ENCODE peak calls at places on chromosome 22, in eight cellular contexts. J, I, A, Q, R, E, V and Y are unnamed samples.

GRCh38 chr22:49565516-49565855 is 262.2 kb downstream of the BRD1 start:
- DNase-seq in J (no peak), I (peak), A (no peak), Q (no peak), R (no peak), E (no peak), V (no peak), Y (no peak)

GRCh38 chr22:16933274-16933923 is 74.6 kb downstream of the GAB4 start:
- DNase-seq in J (no peak), I (no peak), A (no peak), Q (no peak), R (no peak), E (no peak), V (no peak), Y (no peak)

GRCh38 chr22:16989915-16990314 is 18.1 kb downstream of the GAB4 start:
- DNase-seq in J (no peak), I (no peak), A (no peak), Q (no peak), R (no peak), E (no peak), V (no peak), Y (no peak)

GRCh38 chr22:46961591-46962290 is 199.3 kb downstream of the TBC1D22A start:
- DNase-seq in J (no peak), I (no peak), A (no peak), Q (no peak), R (no peak), E (no peak), V (no peak), Y (no peak)

GRCh38 chr22:33476206-33476605 is 418.0 kb upstream of the SYN3 start:
- DNase-seq in J (no peak), I (no peak), A (no peak), Q (no peak), R (no peak), E (no peak), V (no peak), Y (no peak)

GRCh38 chr22:39132281-39132680 is 20.2 kb downstream of the CBX7 start:
- DNase-seq in J (no peak), I (peak), A (no peak), Q (no peak), R (no peak), E (peak), V (no peak), Y (no peak)

GRCh38 chr22:25357606-25358420 is 138.4 kb downstream of the CRYBB2 start:
- DNase-seq in J (no peak), I (no peak), A (no peak), Q (no peak), R (no peak), E (peak), V (no peak), Y (no peak)

GRCh38 chr22:46953968-46954755 is 191.7 kb downstream of the TBC1D22A start:
- DNase-seq in J (no peak), I (peak), A (no peak), Q (no peak), R (no peak), E (peak), V (no peak), Y (peak)

GRCh38 chr22:23282089-23282501 is 101.8 kb downstream of the BCR start:
- DNase-seq in J (peak), I (no peak), A (peak), Q (peak), R (no peak), E (peak), V (peak), Y (no peak)

GRCh38 chr22:46815896-46816721 is 53.7 kb downstream of the TBC1D22A start:
- DNase-seq in J (peak), I (peak), A (peak), Q (no peak), R (no peak), E (peak), V (peak), Y (no peak)

GRCh38 chr22:39343259-39344045 is 6.3 kb upstream of the SYNGR1 start:
- DNase-seq in J (peak), I (peak), A (peak), Q (peak), R (peak), E (peak), V (peak), Y (no peak)

GRCh38 chr22:19419464-19420178 is 11.9 kb downstream of the HIRA start:
- DNase-seq in J (no peak), I (peak), A (no peak), Q (no peak), R (no peak), E (no peak), V (no peak), Y (no peak)

GRCh38 chr22:34943830-34944229 is 122.1 kb upstream of the ISX start:
- DNase-seq in J (no peak), I (no peak), A (no peak), Q (no peak), R (no peak), E (no peak), V (no peak), Y (no peak)

GRCh38 chr22:17575681-17576080 is 12.4 kb downstream of the SLC25A18 start:
- DNase-seq in J (peak), I (no peak), A (no peak), Q (no peak), R (no peak), E (no peak), V (no peak), Y (no peak)

GRCh38 chr22:41557401-41558240 is 3.2 kb upstream of the CSDC2 start:
- DNase-seq in J (peak), I (peak), A (peak), Q (no peak), R (no peak), E (peak), V (peak), Y (peak)
- H3K4me3 ChIP-seq in J (no peak), I (no peak), A (no peak), Q (no peak), R (no peak), E (no peak), V (no peak), Y (no peak)

DNA sequence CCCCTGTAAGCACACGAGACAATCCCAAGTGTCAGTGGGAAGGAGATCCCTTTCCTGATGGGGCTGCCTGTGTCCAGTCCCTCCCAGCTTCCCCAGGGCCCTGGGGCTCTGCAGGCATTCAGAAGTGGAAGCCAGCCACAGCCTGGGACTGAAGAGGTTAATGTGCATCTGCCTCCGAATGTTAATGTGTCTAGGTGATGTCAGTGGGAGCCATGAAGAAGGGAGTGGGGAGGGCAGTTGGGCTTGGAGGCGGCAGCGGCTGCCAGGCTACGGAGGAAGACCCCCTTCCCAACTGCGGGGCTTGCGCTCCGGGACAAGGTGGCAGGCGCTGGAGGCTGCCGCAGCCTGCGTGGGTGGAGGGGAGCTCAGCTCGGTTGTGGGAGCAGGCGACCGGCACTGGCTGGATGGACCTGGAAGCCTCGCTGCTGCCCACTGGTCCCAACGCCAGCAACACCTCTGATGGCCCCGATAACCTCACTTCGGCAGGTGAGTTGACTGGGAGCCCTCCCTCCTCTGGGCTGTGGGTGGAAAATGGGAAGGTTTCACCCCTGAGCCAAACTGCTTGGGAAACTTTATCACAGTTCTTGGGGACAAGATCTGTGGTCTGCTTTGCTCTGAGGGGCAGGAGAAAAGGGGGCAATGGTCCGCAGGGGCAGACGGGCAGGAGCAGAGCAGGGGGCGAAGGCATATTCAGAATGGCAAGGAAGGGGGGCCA is at the start of gene MCHR1:
- DNase-seq in J (no peak), I (peak), A (peak), Q (no peak), R (no peak), E (no peak), V (no peak), Y (no peak)
- H3K4me3 ChIP-seq in J (peak), I (peak), A (peak), Q (no peak), R (no peak), E (no peak), V (no peak), Y (peak)

GRCh38 chr22:37893583-37893983 is 12.5 kb upstream of the MICALL1 start:
- DNase-seq in J (no peak), I (peak), A (no peak), Q (no peak), R (no peak), E (no peak), V (no peak), Y (no peak)
- H3K4me3 ChIP-seq in J (no peak), I (no peak), A (no peak), Q (no peak), R (no peak), E (no peak), V (no peak), Y (no peak)

DNA sequence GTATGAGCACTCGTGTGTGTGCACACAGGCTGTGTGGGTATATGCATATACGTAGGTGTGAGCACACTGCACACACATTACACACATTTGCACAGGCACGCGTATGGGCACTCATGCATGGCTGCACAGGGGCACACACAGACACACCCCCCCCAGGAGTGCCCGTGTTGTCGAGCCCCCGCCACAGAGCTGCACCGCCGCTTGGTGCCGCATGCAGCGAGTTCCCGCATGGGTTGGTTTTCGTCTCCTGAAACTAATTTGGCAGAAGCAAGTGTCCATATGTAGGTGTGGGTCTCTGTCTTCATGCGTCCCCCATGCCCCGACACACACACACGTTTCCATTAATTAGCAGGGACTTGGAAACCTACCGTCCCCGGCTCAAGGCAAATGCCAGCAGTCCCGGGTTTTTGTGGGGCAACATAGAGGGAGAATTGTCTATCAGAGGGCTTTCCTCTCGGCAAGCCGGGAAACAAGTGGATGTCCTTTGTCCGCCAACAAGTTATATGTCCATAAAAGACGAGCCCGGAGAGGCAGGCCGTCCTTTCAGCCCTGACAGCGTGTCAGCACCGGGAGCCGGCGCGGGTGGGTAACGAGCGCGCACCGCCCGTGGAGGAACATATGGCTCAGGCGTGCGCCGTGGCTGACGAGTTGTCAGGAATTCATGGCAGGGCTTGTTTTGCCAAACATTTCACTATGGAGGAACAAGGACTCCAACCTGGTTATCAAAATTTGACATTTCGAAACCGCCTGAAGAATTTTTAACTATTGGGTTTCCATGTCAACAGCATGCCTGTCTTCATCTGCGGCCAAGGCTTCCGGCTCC is 1291.6 kb downstream of the BRD1 start:
- DNase-seq in J (peak), I (no peak), A (peak), Q (no peak), R (no peak), E (no peak), V (no peak), Y (no peak)
- H3K4me3 ChIP-seq in J (no peak), I (no peak), A (no peak), Q (no peak), R (no peak), E (no peak), V (no peak), Y (no peak)

GRCh38 chr22:43345761-43346261 is 2.6 kb upstream of the SCUBE1 start:
- DNase-seq in J (no peak), I (peak), A (no peak), Q (no peak), R (no peak), E (peak), V (no peak), Y (no peak)

GRCh38 chr22:43345356-43345755 is 2.2 kb upstream of the SCUBE1 start:
- DNase-seq in J (no peak), I (no peak), A (no peak), Q (no peak), R (no peak), E (peak), V (no peak), Y (no peak)

GRCh38 chr22:43341565-43341964 is 1.6 kb downstream of the SCUBE1 start:
- DNase-seq in J (no peak), I (peak), A (no peak), Q (no peak), R (no peak), E (no peak), V (no peak), Y (no peak)

GRCh38 chr22:43342347-43343261 is 568 bp downstream of the SCUBE1 start:
- DNase-seq in J (no peak), I (peak), A (no peak), Q (no peak), R (no peak), E (no peak), V (no peak), Y (no peak)

DNA sequence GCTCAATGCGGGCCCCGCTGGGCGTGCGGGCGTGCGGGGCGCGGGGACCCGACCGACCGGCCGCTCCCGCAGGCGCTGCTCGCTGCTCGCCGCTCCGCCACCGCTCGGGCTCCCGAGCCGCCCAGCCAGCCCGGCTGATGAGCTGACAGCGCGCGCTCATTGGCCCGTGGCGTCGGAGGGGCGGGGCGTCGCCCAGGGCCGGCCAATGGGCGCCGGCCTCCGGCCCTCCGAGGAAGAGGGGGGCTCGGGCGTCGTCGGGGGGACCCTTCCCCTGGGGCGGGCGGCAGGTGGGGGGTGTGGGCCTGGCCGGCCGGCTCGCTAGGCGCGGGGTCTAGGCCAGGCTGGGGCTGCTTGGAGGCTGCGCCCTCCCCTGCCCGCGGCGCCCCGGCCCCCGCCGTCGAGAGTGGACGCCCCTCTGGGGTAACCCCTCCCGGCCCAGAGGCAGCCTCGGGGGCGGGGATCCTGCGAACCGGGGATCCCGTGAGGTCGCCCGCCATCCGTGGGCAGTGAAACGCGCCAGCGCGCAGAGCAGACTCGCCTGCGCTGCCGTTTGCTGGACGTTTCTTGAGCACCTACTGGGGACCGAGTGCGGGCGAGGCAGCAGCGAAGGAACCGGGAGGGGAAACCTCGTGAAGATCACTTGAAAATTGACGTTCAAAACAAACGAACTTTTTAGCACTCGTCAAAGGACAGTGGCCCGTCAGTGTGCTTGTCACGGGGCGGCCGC is at the start of gene SCUBE1:
- DNase-seq in J (no peak), I (peak), A (peak), Q (no peak), R (no peak), E (peak), V (peak), Y (no peak)
- H3K4me3 ChIP-seq in J (no peak), I (no peak), A (no peak), Q (no peak), R (no peak), E (peak), V (peak), Y (no peak)